ENCODE peak calls at places on chromosomes 4 and X, in four cellular contexts. Q, Y, J and H are unnamed samples.

GRCh38 chr4:141860974-141861373 is 224.6 kb downstream of the IL15 start:
- DNase-seq in Q (no peak), J (no peak), Y (no peak), H (no peak)

GRCh38 chr4:127400736-127401346 is 231.9 kb upstream of the INTU start:
- DNase-seq in Q (peak), Y (peak), J (no peak), H (peak)

GRCh38 chrX:39975094-39975865 is 122.5 kb downstream of the BCOR start:
- DNase-seq in J (no peak), Y (no peak), Q (peak), H (no peak)

GRCh38 chrX:56564182-56564885 is 907 bp downstream of the UBQLN2 start:
- DNase-seq in J (peak), Q (peak), Y (peak), H (peak)

GRCh38 chr4:2135083-2135482 is 76.0 kb downstream of the NAT8L start:
- DNase-seq in J (no peak), Q (peak), Y (no peak), H (peak)

GRCh38 chrX:7586126-7586525 is 256.8 kb upstream of the VCX start:
- DNase-seq in J (no peak), Y (peak), Q (no peak), H (no peak)

GRCh38 chr4:120517966-120518365 is 404.6 kb downstream of the PRDM5 start:
- DNase-seq in Q (peak), J (no peak), Y (no peak), H (no peak)

GRCh38 chr4:188372856-188373255 is 233.6 kb downstream of the TRIML1 start:
- DNase-seq in Q (no peak), J (no peak), Y (no peak), H (no peak)

GRCh38 chr4:119597377-119597776 is 31.2 kb downstream of the PDE5A start:
- DNase-seq in Q (no peak), Y (no peak), J (no peak), H (no peak)

GRCh38 chr4:182560358-182560757 is 317.2 kb downstream of the TENM3 start:
- DNase-seq in Y (no peak), Q (no peak), J (no peak), H (no peak)